ENCODE peak calls at places on chromosome 12, in ten cellular contexts. S, Z, X, F, E, C, R, T, H and Y are unnamed samples. For H3K27me3, the result is how much of the 10 kb centered on the place peaks cover.

GRCh38 chr12:18246057-18246456 is 15.3 kb upstream of the PIK3C2G start:
- DNase-seq in S (no peak), Z (no peak), X (no peak), F (no peak), E (no peak), C (peak), R (no peak), T (no peak), H (no peak), Y (no peak)

GRCh38 chr12:49962861-49963765 is 1.4 kb downstream of the AQP5 start:
- DNase-seq in S (no peak), Z (no peak), X (no peak), F (peak), E (no peak), C (no peak), R (peak), T (no peak), H (no peak), Y (no peak)

GRCh38 chr12:34347367-34347766 is 325.1 kb downstream of the ALG10 start:
- DNase-seq in S (no peak), Z (no peak), X (no peak), F (no peak), E (no peak), C (no peak), R (no peak), T (no peak), H (no peak), Y (no peak)

GRCh38 chr12:89166525-89166934 is 185.8 kb downstream of the DUSP6 start:
- DNase-seq in S (no peak), Z (no peak), X (no peak), F (no peak), E (no peak), C (peak), R (no peak), T (no peak), H (no peak), Y (peak)

GRCh38 chr12:4280351-4281163 is 7.0 kb downstream of the CCND2 start:
- DNase-seq in S (peak), Z (no peak), X (no peak), F (no peak), E (peak), C (no peak), R (peak), T (no peak), H (no peak), Y (no peak)

GRCh38 chr12:13252616-13253015 is 56.1 kb downstream of the EMP1 start:
- DNase-seq in S (no peak), Z (no peak), X (no peak), F (no peak), E (no peak), C (no peak), R (no peak), T (no peak), H (no peak), Y (no peak)

GRCh38 chr12:89450922-89451321 is 73.7 kb downstream of the GALNT4 start:
- DNase-seq in S (no peak), Z (no peak), X (no peak), F (no peak), E (no peak), C (peak), R (no peak), T (no peak), H (no peak), Y (no peak)

GRCh38 chr12:8840938-8841633 is 18.7 kb downstream of the A2ML1 start:
- DNase-seq in S (no peak), Z (no peak), X (no peak), F (no peak), E (no peak), C (no peak), R (no peak), T (no peak), H (no peak), Y (no peak)

GRCh38 chr12:87756111-87756510 is 273.1 kb downstream of the C12orf50 start:
- DNase-seq in S (peak), Z (no peak), X (no peak), F (no peak), E (no peak), C (no peak), R (no peak), T (no peak), H (no peak), Y (no peak)

GRCh38 chr12:21585485-21585884 is 19.2 kb downstream of the GYS2 start:
- DNase-seq in S (no peak), Z (no peak), X (no peak), F (no peak), E (no peak), C (no peak), R (no peak), T (no peak), H (no peak), Y (no peak)

GRCh38 chr12:122174155-122174845 is at the start of gene IL31:
- DNase-seq in S (no peak), Z (no peak), X (no peak), F (no peak), E (no peak), C (no peak), R (no peak), T (no peak), H (no peak), Y (no peak)

GRCh38 chr12:130920711-130921381 is 32.9 kb upstream of the ADGRD1 start:
- DNase-seq in S (peak), Z (peak), X (no peak), F (peak), E (peak), C (no peak), R (peak), T (no peak), H (peak), Y (no peak)

GRCh38 chr12:114013601-114014345 is 47.6 kb upstream of the RBM19 start:
- DNase-seq in S (peak), Z (no peak), X (no peak), F (no peak), E (no peak), C (peak), R (no peak), T (no peak), H (no peak), Y (no peak)

GRCh38 chr12:98725481-98726247 is 80.6 kb downstream of the APAF1 start:
- DNase-seq in S (peak), Z (peak), X (no peak), F (no peak), E (peak), C (peak), R (peak), T (peak), H (no peak), Y (peak)

GRCh38 chr12:3130053-3130805 is 53.0 kb downstream of the TSPAN9 start:
- DNase-seq in S (no peak), Z (no peak), X (no peak), F (no peak), E (no peak), C (no peak), R (no peak), T (no peak), H (peak), Y (no peak)

GRCh38 chr12:55874465-55874864 is 31.7 kb upstream of the MMP19 start:
- DNase-seq in S (no peak), Z (no peak), X (no peak), F (no peak), E (no peak), C (no peak), R (no peak), T (no peak), H (no peak), Y (no peak)

GRCh38 chr12:126353604-126354003 is 1288.4 kb downstream of the AACS start:
- DNase-seq in S (no peak), Z (no peak), X (no peak), F (no peak), E (no peak), C (no peak), R (no peak), T (no peak), H (no peak), Y (no peak)

GRCh38 chr12:109432431-109432830 is 44.7 kb downstream of the KCTD10 start:
- DNase-seq in S (no peak), Z (no peak), X (no peak), F (no peak), E (no peak), C (no peak), R (no peak), T (no peak), H (no peak), Y (no peak)

GRCh38 chr12:121648458-121649028 is 20.9 kb downstream of the MORN3 start:
- DNase-seq in S (no peak), Z (no peak), X (no peak), F (no peak), E (no peak), C (no peak), R (no peak), T (no peak), H (no peak), Y (no peak)

GRCh38 chr12:79373896-79374499 is 316.8 kb downstream of the PAWR start:
- DNase-seq in S (peak), Z (no peak), X (no peak), F (no peak), E (no peak), C (peak), R (peak), T (no peak), H (no peak), Y (no peak)

GRCh38 chr12:90801776-90802175 is 153.2 kb downstream of the CCER1 start:
- DNase-seq in S (no peak), Z (no peak), X (no peak), F (no peak), E (no peak), C (peak), R (no peak), T (no peak), H (no peak), Y (no peak)

GRCh38 chr12:89947437-89948265 is 239.0 kb upstream of the ATP2B1 start:
- DNase-seq in S (peak), Z (no peak), X (no peak), F (no peak), E (peak), C (peak), R (peak), T (no peak), H (no peak), Y (no peak)

GRCh38 chr12:130336723-130337475 is 788 bp upstream of the PIWIL1 start:
- DNase-seq in S (no peak), Z (no peak), X (no peak), F (no peak), E (no peak), C (no peak), R (no peak), T (no peak), H (no peak), Y (no peak)

GRCh38 chr12:79370021-79370420 is 320.7 kb downstream of the PAWR start:
- DNase-seq in S (no peak), Z (no peak), X (no peak), F (no peak), E (no peak), C (no peak), R (no peak), T (no peak), H (no peak), Y (no peak)

GRCh38 chr12:34219046-34219770 is 196.9 kb downstream of the ALG10 start:
- DNase-seq in S (no peak), Z (no peak), X (no peak), F (no peak), E (no peak), C (peak), R (no peak), T (peak), H (no peak), Y (no peak)

GRCh38 chr12:120062976-120063579 is 53.5 kb downstream of the RAB35 start:
- DNase-seq in S (no peak), Z (no peak), X (no peak), F (no peak), E (no peak), C (no peak), R (no peak), T (no peak), H (no peak), Y (no peak)

GRCh38 chr12:113762849-113763816 is 203.0 kb downstream of the RBM19 start:
- DNase-seq in S (no peak), Z (no peak), X (no peak), F (no peak), E (no peak), C (no peak), R (no peak), T (no peak), H (no peak), Y (no peak)

GRCh38 chr12:105281694-105282049 is 45.7 kb upstream of the APPL2 start:
- DNase-seq in S (peak), Z (no peak), X (no peak), F (no peak), E (no peak), C (no peak), R (no peak), T (no peak), H (no peak), Y (no peak)

GRCh38 chr12:29431516-29431915 is 50.5 kb upstream of the ERGIC2 start:
- DNase-seq in S (no peak), Z (no peak), X (no peak), F (no peak), E (no peak), C (no peak), R (no peak), T (no peak), H (no peak), Y (no peak)

GRCh38 chr12:52488736-52489135 is 4.3 kb downstream of the KRT6A start:
- DNase-seq in S (no peak), Z (no peak), X (no peak), F (no peak), E (no peak), C (no peak), R (no peak), T (no peak), H (no peak), Y (no peak)
- H3K27me3 ChIP-seq in S (under half), Z (under half), X (under half), F (under half), E (under half), C (under half), R (under half), T (under half), H (under half), Y (under half)

GRCh38 chr12:96310067-96310466 is 90.2 kb downstream of the CDK17 start:
- DNase-seq in S (no peak), Z (no peak), X (no peak), F (no peak), E (no peak), C (no peak), R (no peak), T (no peak), H (no peak), Y (no peak)

GRCh38 chr12:96313606-96314005 is 86.6 kb downstream of the CDK17 start:
- DNase-seq in S (no peak), Z (no peak), X (no peak), F (no peak), E (no peak), C (no peak), R (no peak), T (no peak), H (no peak), Y (no peak)

GRCh38 chr12:96308881-96309280 is 91.4 kb downstream of the CDK17 start:
- DNase-seq in S (no peak), Z (no peak), X (no peak), F (no peak), E (no peak), C (no peak), R (no peak), T (no peak), H (no peak), Y (no peak)

GRCh38 chr12:96311191-96311590 is 89.0 kb downstream of the CDK17 start:
- DNase-seq in S (no peak), Z (no peak), X (no peak), F (no peak), E (no peak), C (no peak), R (no peak), T (no peak), H (no peak), Y (no peak)

GRCh38 chr12:96314723-96315122 is 85.5 kb downstream of the CDK17 start:
- DNase-seq in S (no peak), Z (no peak), X (no peak), F (no peak), E (no peak), C (no peak), R (no peak), T (no peak), H (no peak), Y (no peak)
- H3K27ac ChIP-seq in S (no peak), Z (no peak), X (no peak), F (no peak), E (no peak), C (no peak), R (no peak), T (no peak), H (no peak), Y (peak)

GRCh38 chr12:67318786-67319185 is 49.6 kb downstream of the CAND1 start:
- DNase-seq in S (no peak), Z (no peak), X (no peak), F (no peak), E (no peak), C (no peak), R (no peak), T (no peak), H (no peak), Y (no peak)
- H3K4me3 ChIP-seq in S (no peak), Z (no peak), X (no peak), F (no peak), E (no peak), C (no peak), R (no peak), T (no peak), H (no peak), Y (no peak)

GRCh38 chr12:132182206-132182710 is 38.0 kb downstream of the NOC4L start:
- DNase-seq in S (no peak), Z (peak), X (no peak), F (no peak), E (no peak), C (no peak), R (no peak), T (no peak), H (no peak), Y (no peak)

GRCh38 chr12:132181570-132182200 is 37.4 kb downstream of the NOC4L start:
- DNase-seq in S (no peak), Z (peak), X (no peak), F (no peak), E (no peak), C (no peak), R (no peak), T (no peak), H (no peak), Y (no peak)

GRCh38 chr12:132182711-132183365 is 38.6 kb downstream of the NOC4L start:
- DNase-seq in S (no peak), Z (no peak), X (no peak), F (no peak), E (no peak), C (no peak), R (no peak), T (no peak), H (no peak), Y (no peak)

GRCh38 chr12:132179431-132180362 is 35.4 kb downstream of the NOC4L start:
- DNase-seq in S (no peak), Z (peak), X (no peak), F (no peak), E (no peak), C (no peak), R (no peak), T (no peak), H (no peak), Y (no peak)

GRCh38 chr12:132180648-132181546 is 36.6 kb downstream of the NOC4L start:
- DNase-seq in S (no peak), Z (peak), X (no peak), F (no peak), E (no peak), C (no peak), R (no peak), T (no peak), H (no peak), Y (no peak)
- H3K27me3 ChIP-seq in S (half or more), Z (under half), X (under half), F (under half), E (under half), C (under half), R (under half), T (under half), H (under half), Y (under half)

GRCh38 chr12:48121522-48121921 is 2.4 kb downstream of the PFKM start:
- DNase-seq in S (no peak), Z (no peak), X (no peak), F (no peak), E (no peak), C (no peak), R (no peak), T (no peak), H (no peak), Y (no peak)

GRCh38 chr12:48119078-48119833 is at the start of gene PFKM:
- DNase-seq in S (peak), Z (peak), X (peak), F (peak), E (peak), C (peak), R (peak), T (peak), H (peak), Y (peak)

GRCh38 chr12:48118491-48118890 is 673 bp upstream of the PFKM start:
- DNase-seq in S (no peak), Z (no peak), X (no peak), F (no peak), E (no peak), C (peak), R (peak), T (no peak), H (no peak), Y (no peak)

GRCh38 chr12:48122065-48122834 is 3.1 kb downstream of the PFKM start:
- DNase-seq in S (no peak), Z (no peak), X (no peak), F (no peak), E (no peak), C (no peak), R (no peak), T (no peak), H (peak), Y (no peak)

DNA sequence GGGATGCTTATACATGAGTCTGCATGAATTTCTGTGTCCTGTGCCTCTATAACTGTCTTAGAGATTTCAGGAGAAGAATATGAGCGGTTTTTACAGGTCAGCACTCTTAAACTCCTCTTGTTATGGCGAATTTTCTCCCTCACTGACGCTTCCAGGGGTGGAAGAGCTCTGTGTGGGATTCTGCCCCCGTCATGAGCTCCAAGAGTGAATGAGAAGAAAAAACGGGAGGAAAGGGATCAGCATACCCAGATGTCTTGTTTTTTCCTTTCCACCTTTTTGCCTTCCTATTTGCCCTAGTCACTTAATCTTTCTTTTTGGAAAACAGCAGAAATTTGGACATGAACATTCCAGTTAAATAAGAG is 651 bp downstream of the PFKM start:
- DNase-seq in S (no peak), Z (no peak), X (no peak), F (no peak), E (no peak), C (no peak), R (no peak), T (no peak), H (no peak), Y (no peak)
- H3K27ac ChIP-seq in S (peak), Z (peak), X (no peak), F (peak), E (peak), C (no peak), R (peak), T (no peak), H (peak), Y (no peak)

DNA sequence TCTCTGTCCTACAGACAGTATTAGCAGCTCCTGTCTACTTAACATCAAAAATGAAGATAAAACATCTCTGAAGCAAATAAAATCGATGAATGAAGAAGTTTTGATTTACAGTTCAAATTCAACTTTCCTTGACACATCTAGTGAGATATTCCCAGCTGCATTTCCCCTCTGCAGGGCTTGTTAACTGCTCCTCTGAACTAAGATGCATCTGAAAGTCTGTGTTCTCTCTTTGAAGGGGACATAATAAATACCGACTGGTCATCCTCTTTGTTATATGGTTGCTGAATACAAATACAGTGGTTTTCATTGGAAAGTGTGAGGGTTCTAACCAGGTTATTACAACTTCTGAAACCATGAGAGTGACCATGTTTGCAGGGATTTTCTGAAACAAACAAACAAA is 266.4 kb upstream of the SLC16A7 start:
- DNase-seq in S (no peak), Z (no peak), X (no peak), F (no peak), E (no peak), C (no peak), R (no peak), T (no peak), H (no peak), Y (no peak)
- H3K4me3 ChIP-seq in S (no peak), Z (no peak), X (no peak), F (no peak), E (no peak), C (no peak), R (no peak), T (no peak), H (no peak), Y (no peak)

DNA sequence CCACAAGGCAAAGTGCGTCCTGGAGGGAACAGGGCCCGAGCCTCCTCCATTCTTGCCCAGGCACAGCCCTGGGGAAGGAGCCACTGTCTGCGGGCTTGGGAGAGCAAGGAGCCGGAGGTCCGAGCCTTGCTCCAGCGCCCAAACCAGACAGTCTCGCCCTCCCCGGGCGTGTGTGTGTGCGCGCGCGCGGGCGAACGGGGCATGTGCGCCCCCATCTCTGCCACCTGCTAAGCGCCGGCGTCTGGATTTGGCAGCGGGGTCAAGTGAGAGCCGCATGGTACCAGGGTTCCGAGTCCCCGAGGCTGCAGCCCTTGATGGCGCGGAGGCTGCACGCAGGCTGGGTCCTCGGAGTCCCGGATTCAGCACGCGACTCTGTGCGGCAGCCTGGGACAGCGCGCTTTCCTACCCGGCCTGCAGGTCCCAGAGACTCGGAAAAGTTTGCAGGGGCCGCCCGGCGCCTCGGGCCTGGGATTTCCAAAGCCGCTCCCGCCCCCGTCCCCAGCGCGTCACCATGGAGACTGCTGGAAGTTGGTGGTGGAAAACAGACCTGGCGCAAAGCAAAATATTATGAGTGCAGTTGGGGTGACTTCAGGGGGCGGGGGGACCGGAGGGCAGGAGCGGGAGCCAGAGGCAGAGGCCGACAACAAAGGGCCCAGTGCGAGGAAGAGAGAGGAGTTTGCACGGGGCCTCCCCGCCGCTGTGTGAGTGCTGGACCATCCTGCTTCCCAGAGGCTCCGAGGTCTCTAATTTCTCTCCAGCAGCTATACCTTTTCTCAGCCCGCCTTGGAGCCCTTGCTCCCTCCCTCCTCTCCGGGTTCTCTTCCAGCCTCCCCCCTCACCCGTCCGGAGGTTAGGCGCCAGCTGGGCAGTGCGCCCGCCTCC is 4.2 kb downstream of the RFX4 start:
- DNase-seq in S (no peak), Z (no peak), X (no peak), F (no peak), E (no peak), C (peak), R (no peak), T (no peak), H (no peak), Y (no peak)
- H3K27me3 ChIP-seq in S (half or more), Z (under half), X (under half), F (under half), E (under half), C (half or more), R (half or more), T (under half), H (half or more), Y (under half)